ENCODE peak calls at places on chromosome 15, in seven cellular contexts. Y, P, F, E, A, I and B are unnamed samples.

GRCh38 chr15:39354188-39354587 is 226.7 kb upstream of the THBS1 start:
- DNase-seq in P (no peak), Y (peak), I (no peak), F (no peak), E (no peak), A (no peak), B (no peak)

GRCh38 chr15:39419651-39420050 is 161.2 kb upstream of the THBS1 start:
- DNase-seq in Y (no peak), A (no peak), I (no peak), E (no peak), F (no peak), P (no peak), B (no peak)

GRCh38 chr15:29970402-29970695 is 112.4 kb upstream of the GOLGA8J start:
- DNase-seq in P (no peak), F (no peak), E (no peak), Y (no peak), I (no peak), A (no peak), B (no peak)

GRCh38 chr15:100114526-100114925 is 227.2 kb downstream of the ADAMTS17 start:
- DNase-seq in Y (no peak), I (no peak), P (peak), A (no peak), F (peak), E (no peak), B (no peak)

GRCh38 chr15:71921191-71921590 is 110.8 kb downstream of the NR2E3 start:
- DNase-seq in I (no peak), A (no peak), E (no peak), P (no peak), Y (no peak), F (no peak), B (peak)

GRCh38 chr15:58498821-58499580 is 67.2 kb downstream of the LIPC start:
- DNase-seq in A (no peak), I (no peak), F (no peak), P (peak), E (no peak), Y (no peak), B (no peak)

GRCh38 chr15:80801891-80802680 is 22.9 kb downstream of the CEMIP start:
- DNase-seq in P (no peak), F (peak), E (peak), Y (no peak), A (no peak), I (no peak), B (peak)

GRCh38 chr15:63610209-63610841 is 13.1 kb downstream of the FBXL22 start:
- DNase-seq in E (peak), A (peak), I (peak), F (peak), P (peak), Y (peak), B (peak)

GRCh38 chr15:69686626-69687025 is 234.0 kb downstream of the RPLP1 start:
- DNase-seq in A (no peak), F (no peak), E (no peak), I (no peak), P (no peak), Y (no peak), B (no peak)

GRCh38 chr15:60397772-60398445 is at the start of gene ANXA2:
- DNase-seq in E (peak), A (peak), P (peak), Y (peak), I (peak), F (peak), B (peak)
- TF ChIP-seq POLR2A in E (peak), A (peak), P (peak), Y (peak), I (peak), F (no peak), B (peak)

GRCh38 chr15:40875996-40876740 is 2.1 kb upstream of the RHOV start:
- DNase-seq in P (no peak), A (no peak), I (no peak), F (no peak), Y (no peak), E (no peak), B (no peak)

GRCh38 chr15:40871749-40872617 is 2.1 kb downstream of the RHOV start:
- DNase-seq in I (peak), P (peak), A (no peak), F (no peak), E (no peak), Y (no peak), B (no peak)

GRCh38 chr15:40870716-40871115 is 3.3 kb downstream of the RHOV start:
- DNase-seq in E (no peak), I (no peak), F (no peak), Y (no peak), P (no peak), A (no peak), B (no peak)

GRCh38 chr15:40872791-40873526 is 1.1 kb downstream of the RHOV start:
- DNase-seq in P (peak), F (no peak), A (no peak), Y (no peak), I (no peak), E (no peak), B (no peak)

GRCh38 chr15:40873625-40874561 is at the start of gene RHOV:
- DNase-seq in I (peak), A (no peak), E (peak), Y (peak), P (peak), F (peak), B (peak)
- TF ChIP-seq POLR2A in I (no peak), A (no peak), E (no peak), Y (peak), P (no peak), F (no peak), B (peak)

GRCh38 chr15:93026359-93026758 is 62.7 kb downstream of the RGMA start:
- DNase-seq in I (peak), P (no peak), Y (no peak), F (no peak), E (no peak), A (no peak), B (no peak)

GRCh38 chr15:93028632-93029612 is 60.1 kb downstream of the RGMA start:
- DNase-seq in Y (peak), I (peak), F (peak), E (peak), P (peak), A (peak), B (no peak)

GRCh38 chr15:93027413-93027812 is 61.6 kb downstream of the RGMA start:
- DNase-seq in F (no peak), E (peak), A (no peak), Y (no peak), P (no peak), I (peak), B (no peak)

GRCh38 chr15:93029613-93030429 is 59.2 kb downstream of the RGMA start:
- DNase-seq in Y (no peak), I (peak), E (peak), F (no peak), A (no peak), P (no peak), B (no peak)

GRCh38 chr15:93028111-93028631 is 60.8 kb downstream of the RGMA start:
- DNase-seq in P (no peak), Y (no peak), F (no peak), I (peak), A (no peak), E (no peak), B (no peak)
- TF ChIP-seq POLR2A in P (no peak), Y (no peak), F (no peak), I (no peak), A (no peak), E (no peak), B (no peak)

DNA sequence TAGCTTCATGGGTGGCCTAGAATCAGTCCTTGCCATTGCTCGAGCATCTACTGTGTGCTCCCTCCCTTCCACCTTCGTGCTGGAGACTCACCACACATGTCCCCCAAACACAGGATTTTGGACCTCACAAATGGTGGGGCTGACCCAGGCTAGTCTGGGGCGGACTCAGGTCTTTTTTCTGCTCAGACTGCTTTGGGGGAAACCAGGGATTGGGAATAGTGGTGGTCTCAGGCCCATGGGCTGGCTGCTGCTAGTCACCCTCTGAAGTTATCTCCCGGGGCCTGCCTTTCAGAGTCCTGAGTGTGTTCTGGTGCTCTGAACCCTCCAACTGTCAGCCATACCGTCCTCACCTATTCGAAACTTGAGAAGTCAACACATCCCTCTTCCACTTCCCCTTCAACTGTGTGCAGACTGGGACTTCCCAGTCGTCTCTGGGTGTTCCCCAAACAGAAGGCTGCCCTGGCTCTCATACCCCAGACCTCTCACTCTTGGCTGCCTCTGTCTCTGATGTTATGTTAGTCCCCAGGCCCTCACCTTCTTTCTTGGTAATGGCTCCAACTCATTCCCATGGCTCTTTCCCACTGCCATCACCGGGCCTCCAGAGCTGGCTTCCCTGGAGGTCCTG is 46.0 kb downstream of the PPCDC start:
- DNase-seq in A (no peak), E (no peak), P (no peak), F (no peak), I (peak), Y (peak), B (no peak)
- TF ChIP-seq POLR2A in A (no peak), E (no peak), P (no peak), F (no peak), I (no peak), Y (no peak), B (no peak)

GRCh38 chr15:93314245-93314644 is 225.2 kb upstream of the RGMA start:
- DNase-seq in I (no peak), F (no peak), P (no peak), E (no peak), Y (no peak), A (no peak), B (no peak)

GRCh38 chr15:93312891-93313486 is 224.0 kb upstream of the RGMA start:
- DNase-seq in P (no peak), Y (no peak), I (no peak), E (no peak), F (no peak), A (no peak), B (no peak)

GRCh38 chr15:93321881-93322282 is 232.9 kb upstream of the RGMA start:
- DNase-seq in E (no peak), P (no peak), I (no peak), F (no peak), Y (no peak), A (no peak), B (no peak)

GRCh38 chr15:93319121-93319814 is 230.3 kb upstream of the RGMA start:
- DNase-seq in I (no peak), A (no peak), P (no peak), Y (no peak), E (no peak), F (no peak), B (no peak)

GRCh38 chr15:93317772-93318171 is 228.8 kb upstream of the RGMA start:
- DNase-seq in Y (no peak), I (no peak), P (no peak), E (no peak), F (no peak), A (no peak), B (no peak)
- TF ChIP-seq POLR2A in Y (no peak), I (no peak), P (no peak), E (no peak), F (no peak), A (no peak), B (no peak)

GRCh38 chr15:90181781-90182180 is 19.3 kb upstream of the SEMA4B start:
- DNase-seq in Y (no peak), P (peak), F (no peak), A (no peak), I (no peak), E (no peak), B (no peak)

GRCh38 chr15:90184119-90184785 is 16.9 kb upstream of the SEMA4B start:
- DNase-seq in F (peak), Y (no peak), I (peak), A (peak), P (peak), E (peak), B (peak)

GRCh38 chr15:90187257-90187868 is 13.8 kb upstream of the SEMA4B start:
- DNase-seq in E (no peak), P (no peak), F (no peak), Y (no peak), A (no peak), I (no peak), B (no peak)

GRCh38 chr15:90188914-90189748 is 12.0 kb upstream of the SEMA4B start:
- DNase-seq in F (no peak), P (no peak), I (no peak), Y (peak), E (peak), A (no peak), B (no peak)

GRCh38 chr15:90184786-90185704 is 16.1 kb upstream of the SEMA4B start:
- DNase-seq in Y (peak), E (peak), P (peak), F (peak), A (peak), I (peak), B (peak)
- TF ChIP-seq POLR2A in Y (peak), E (peak), P (no peak), F (no peak), A (no peak), I (peak), B (peak)

GRCh38 chr15:43775411-43775965 is 1.3 kb downstream of the ELL3 start:
- DNase-seq in I (peak), Y (peak), E (peak), A (peak), P (peak), F (peak), B (no peak)
- TF ChIP-seq POLR2A in I (peak), Y (no peak), E (no peak), A (no peak), P (no peak), F (no peak), B (no peak)